ENCODE peak calls at places on chromosomes 2 and 18, in four cellular contexts. X is HepG2, B is K562, S is GM12878. A is an unnamed sample.

GRCh38 chr2:74835831-74836674 is 2.1 kb downstream of the HK2 start:
- DNase-seq in X (peak; percentile 85), B (peak; percentile 65), S (no peak), A (peak; percentile 70)

GRCh38 chr2:45265336-45265735 is 256.1 kb upstream of the SIX2 start:
- DNase-seq in X (no peak), B (no peak), S (no peak), A (no peak)

GRCh38 chr2:132804045-132804444 is 134.0 kb upstream of the LYPD1 start:
- DNase-seq in X (no peak), B (no peak), S (no peak), A (no peak)

GRCh38 chr2:238467772-238468171 is 41.0 kb downstream of the ASB1 start:
- DNase-seq in X (no peak), B (no peak), S (no peak), A (no peak)

GRCh38 chr2:151637284-151637781 is 96.9 kb downstream of the NEB start:
- DNase-seq in X (no peak), B (no peak), S (peak; percentile 11), A (no peak)

GRCh38 chr2:234107861-234108260 is 57.4 kb downstream of the SPP2 start:
- DNase-seq in X (no peak), B (no peak), S (no peak), A (no peak)

GRCh38 chr18:26442139-26442538 is 106.2 kb downstream of the KCTD1 start:
- DNase-seq in X (no peak), B (no peak), S (no peak), A (no peak)

GRCh38 chr2:237763812-237764211 is 34.8 kb upstream of the RBM44 start:
- DNase-seq in X (no peak), B (no peak), S (no peak), A (no peak)

GRCh38 chr2:175811966-175812365 is 190.1 kb downstream of the LNPK start:
- DNase-seq in X (no peak), B (no peak), S (no peak), A (no peak)

GRCh38 chr2:176473177-176473576 is 203.9 kb downstream of the MTX2 start:
- DNase-seq in X (no peak), B (no peak), S (no peak), A (no peak)

GRCh38 chr2:27701676-27702075 is 38.0 kb downstream of the SLC4A1AP start:
- DNase-seq in X (no peak), B (no peak), S (no peak), A (no peak)

GRCh38 chr2:70516596-70516995 is 37.0 kb downstream of the TGFA start:
- DNase-seq in X (no peak), B (no peak), S (peak; percentile 24), A (no peak)

GRCh38 chr2:216315817-216316603 is 56.3 kb downstream of the MARCHF4 start:
- DNase-seq in X (no peak), B (no peak), S (no peak), A (no peak)

GRCh38 chr2:209240204-209240603 is 183.6 kb upstream of the MAP2 start:
- DNase-seq in X (no peak), B (no peak), S (no peak), A (no peak)

GRCh38 chr2:122451040-122451439 is 695.6 kb downstream of the TSN start:
- DNase-seq in X (peak; percentile 47), B (peak; percentile 9), S (no peak), A (peak; percentile 25)

GRCh38 chr2:7241041-7241440 is 323.8 kb downstream of the RNF144A start:
- DNase-seq in X (no peak), B (no peak), S (no peak), A (no peak)

GRCh38 chr2:18701981-18702380 is 112.6 kb upstream of the NT5C1B start:
- DNase-seq in X (no peak), B (no peak), S (no peak), A (no peak)

DNA sequence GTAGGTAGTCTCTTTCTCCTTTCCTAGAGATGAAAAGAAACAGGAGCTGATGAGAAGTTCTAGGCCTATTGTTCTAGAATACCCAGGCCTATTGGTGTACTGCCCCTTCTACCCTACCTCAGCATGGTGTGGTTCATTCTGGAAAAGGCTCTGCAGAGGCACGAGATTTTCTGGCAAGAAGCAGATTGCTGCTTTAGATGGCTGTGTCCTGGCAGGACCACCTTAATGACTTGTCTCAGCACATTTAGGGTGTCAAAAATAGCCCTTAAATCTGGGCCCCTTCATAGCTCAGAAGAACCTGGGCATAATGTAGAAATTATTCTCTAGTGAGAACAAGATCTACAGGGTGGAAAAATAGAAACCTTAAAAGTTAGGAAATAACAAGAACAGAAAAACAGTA is 87.9 kb downstream of the BCL2L11 start:
- DNase-seq in X (no peak), B (no peak), S (no peak), A (no peak)
- TF ChIP-seq TARDBP in X (no peak), B (no peak), S (no peak), A (no peak)

GRCh38 chr18:79195716-79196683 is 126.8 kb downstream of the ATP9B start:
- DNase-seq in X (no peak), B (no peak), S (no peak), A (no peak)

GRCh38 chr18:79199691-79200374 is 130.6 kb downstream of the ATP9B start:
- DNase-seq in X (no peak), B (no peak), S (no peak), A (no peak)

GRCh38 chr18:79200546-79201268 is 131.5 kb downstream of the ATP9B start:
- DNase-seq in X (no peak), B (no peak), S (no peak), A (peak; percentile 8)

GRCh38 chr18:79193826-79194225 is 124.6 kb downstream of the ATP9B start:
- DNase-seq in X (no peak), B (no peak), S (no peak), A (no peak)

GRCh38 chr18:79197531-79197930 is 128.3 kb downstream of the ATP9B start:
- DNase-seq in X (no peak), B (no peak), S (no peak), A (no peak)
- TF ChIP-seq FOXK2 in X (no peak), B (no peak), S (no peak), A (no peak)

GRCh38 chr2:16100006-16100405 is 159.7 kb downstream of the MYCN start:
- DNase-seq in X (peak; percentile 26), B (no peak), S (no peak), A (no peak)
- TF ChIP-seq TARDBP in X (no peak), B (no peak), S (no peak), A (no peak)

DNA sequence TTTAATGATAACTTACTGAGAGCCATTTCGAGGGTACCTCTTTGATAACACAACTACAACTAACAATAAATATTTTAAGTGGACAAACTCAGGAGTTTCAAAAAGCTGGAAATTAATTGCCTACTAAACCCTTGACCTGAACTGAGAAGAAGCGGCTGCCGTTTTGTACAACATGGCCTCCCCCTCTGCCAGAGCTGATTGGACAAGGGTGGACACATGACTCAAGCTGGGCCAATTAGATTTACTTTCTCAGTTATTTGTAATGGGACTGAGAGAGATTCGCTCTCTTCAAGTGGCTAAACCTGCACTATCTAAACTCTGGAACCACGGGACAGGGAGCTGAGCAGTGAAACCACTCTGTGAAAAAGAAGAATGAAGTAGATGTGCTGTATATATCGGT is 135.9 kb upstream of the SERPINE2 start:
- DNase-seq in X (no peak), B (peak; percentile 42), S (no peak), A (no peak)
- TF ChIP-seq FOXK2 in X (no peak), B (no peak), S (no peak), A (no peak)

GRCh38 chr2:172308253-172308935 is 119.0 kb upstream of the ITGA6 start:
- DNase-seq in X (no peak), B (no peak), S (no peak), A (no peak)

GRCh38 chr2:172313715-172314341 is 113.6 kb upstream of the ITGA6 start:
- DNase-seq in X (no peak), B (no peak), S (no peak), A (no peak)

GRCh38 chr2:172307800-172308199 is 119.6 kb upstream of the ITGA6 start:
- DNase-seq in X (no peak), B (no peak), S (no peak), A (no peak)

GRCh38 chr2:172311921-172312345 is 115.5 kb upstream of the ITGA6 start:
- DNase-seq in X (no peak), B (no peak), S (no peak), A (no peak)
- TF ChIP-seq TARDBP in X (no peak), B (no peak), S (no peak), A (no peak)